ENCODE peak calls at places on chromosomes 13 and 19, in five cellular contexts. D is thoracic aorta; R is progenitor cell of endocrine pancreas; M is ovary; P is stimulated activated CD4-positive, alpha-beta T cell treated with anti-CD3 and anti-CD28 coated beads, Interleukin-15, amount 100 ng/mL, for 1 hour. K is an unnamed sample.

GRCh38 chr19:38277969-38278680 is 13.8 kb downstream of the SPINT2 start:
- DNase-seq in D (peak; percentile 88), R (no peak), M (peak; percentile 75), P (no peak), K (peak; percentile 75)

GRCh38 chr13:111398715-111399299 is 78.4 kb downstream of the TEX29 start:
- DNase-seq in D (no peak), R (no peak), M (no peak), P (no peak), K (no peak)

GRCh38 chr19:8387688-8388611 is 2.2 kb upstream of the RAB11B start:
- DNase-seq in D (no peak), R (no peak), M (no peak), P (no peak), K (no peak)

GRCh38 chr19:33505823-33506222 is 15.8 kb downstream of the PEPD start:
- DNase-seq in D (no peak), R (no peak), M (no peak), P (no peak), K (no peak)

GRCh38 chr13:65631078-65631477 is 1599.1 kb downstream of the PCDH9 start:
- DNase-seq in D (no peak), R (no peak), M (no peak), P (no peak), K (no peak)

GRCh38 chr13:79481685-79482052 is 714 bp downstream of the NDFIP2 start:
- DNase-seq in D (no peak), R (no peak), M (no peak), P (peak; percentile 49), K (no peak)

GRCh38 chr19:51784922-51785690 is 9.9 kb upstream of the FPR3 start:
- DNase-seq in D (peak; percentile 21), R (no peak), M (no peak), P (peak; percentile 29), K (no peak)

GRCh38 chr13:31044658-31045620 is 112.5 kb downstream of the TEX26 start:
- DNase-seq in D (no peak), R (no peak), M (no peak), P (no peak), K (no peak)

GRCh38 chr19:38559428-38560401 is 58.0 kb downstream of the MAP4K1 start:
- DNase-seq in D (no peak), R (no peak), M (no peak), P (no peak), K (no peak)

GRCh38 chr13:32752997-32753606 is 166.8 kb downstream of the PDS5B start:
- DNase-seq in D (no peak), R (no peak), M (no peak), P (no peak), K (no peak)

GRCh38 chr19:676007-676342 is 217 bp upstream of the FSTL3 start:
- DNase-seq in D (no peak), R (no peak), M (peak; percentile 41), P (no peak), K (no peak)

GRCh38 chr19:53140351-53140750 is 7.6 kb upstream of the ZNF415 start:
- DNase-seq in D (no peak), R (no peak), M (no peak), P (no peak), K (no peak)

GRCh38 chr13:52978989-52979388 is 49.6 kb upstream of the OLFM4 start:
- DNase-seq in D (no peak), R (no peak), M (no peak), P (no peak), K (no peak)

GRCh38 chr13:111228262-111229144 is 91.9 kb upstream of the TEX29 start:
- DNase-seq in D (peak; percentile 67), R (no peak), M (no peak), P (no peak), K (no peak)

GRCh38 chr19:49016067-49016839 is 638 bp downstream of the LHB start:
- DNase-seq in D (no peak), R (no peak), M (no peak), P (no peak), K (no peak)

GRCh38 chr19:51375504-51376221 is 3.2 kb upstream of the NKG7 start:
- DNase-seq in D (no peak), R (no peak), M (no peak), P (no peak), K (no peak)

GRCh38 chr19:13790354-13790753 is 4.9 kb upstream of the ZSWIM4 start:
- DNase-seq in D (no peak), R (no peak), M (no peak), P (no peak), K (no peak)

GRCh38 chr19:45076029-45076850 is at the start of gene ZNF296:
- DNase-seq in D (no peak), R (peak; percentile 55), M (no peak), P (peak; percentile 79), K (no peak)

GRCh38 chr13:80030491-80030890 is 310.4 kb downstream of the SPRY2 start:
- DNase-seq in D (no peak), R (no peak), M (no peak), P (no peak), K (no peak)

GRCh38 chr13:40023608-40024577 is 368.4 kb downstream of the COG6 start:
- DNase-seq in D (no peak), R (no peak), M (no peak), P (no peak), K (no peak)

GRCh38 chr19:34662919-34663318 is 14.0 kb downstream of the SCGB2B2 start:
- DNase-seq in D (no peak), R (no peak), M (no peak), P (no peak), K (no peak)

GRCh38 chr13:96781141-96781540 is 213.1 kb downstream of the OXGR1 start:
- DNase-seq in D (peak; percentile 49), R (no peak), M (no peak), P (no peak), K (no peak)

GRCh38 chr19:3780786-3781304 is 5.3 kb downstream of the MATK start:
- DNase-seq in D (no peak), R (no peak), M (no peak), P (no peak), K (no peak)

GRCh38 chr19:33391631-33392249 is 18.2 kb downstream of the CEBPG start:
- DNase-seq in D (no peak), R (no peak), M (no peak), P (no peak), K (no peak)

GRCh38 chr13:51799261-51799660 is 4.7 kb downstream of the DHRS12 start:
- DNase-seq in D (no peak), R (no peak), M (no peak), P (no peak), K (no peak)

GRCh38 chr19:21612403-21612872 is 107.0 kb downstream of the ZNF429 start:
- DNase-seq in D (no peak), R (no peak), M (no peak), P (no peak), K (no peak)

GRCh38 chr19:28710278-28710677 is 502.7 kb downstream of the UQCRFS1 start:
- DNase-seq in D (no peak), R (no peak), M (no peak), P (no peak), K (peak; percentile 17)

GRCh38 chr19:18280247-18281081 is 958 bp downstream of the JUND start:
- DNase-seq in D (no peak), R (peak; percentile 49), M (peak; percentile 86), P (peak; percentile 66), K (no peak)

K was measured in pulmonary artery endothelial cell.